ENCODE peak calls at places on chromosomes 2 and 18, in five cellular contexts. T is OCI-LY7, R is WTC11, M is right atrium auricular region, J is right lobe of liver. Y is an unnamed sample.

GRCh38 chr2:223800908-223801307 is 36.5 kb downstream of the AP1S3 start:
- DNase-seq in T (no peak), R (no peak), M (no peak), J (no peak), Y (no peak)

GRCh38 chr2:151946856-151947523 is 118.8 kb upstream of the ARL5A start:
- DNase-seq in T (peak; percentile 55), R (peak; percentile 62), M (no peak), J (no peak), Y (peak; percentile 40)

GRCh38 chr2:18118703-18119102 is 240.2 kb downstream of the KCNS3 start:
- DNase-seq in T (no peak), R (no peak), M (no peak), J (no peak), Y (no peak)

GRCh38 chr2:222451270-222451674 is 26.9 kb downstream of the SGPP2 start:
- DNase-seq in T (no peak), R (no peak), M (no peak), J (no peak), Y (no peak)

GRCh38 chr2:237706257-237706656 is 78.9 kb downstream of the LRRFIP1 start:
- DNase-seq in T (no peak), R (no peak), M (no peak), J (no peak), Y (no peak)

GRCh38 chr2:25076749-25077148 is 34.9 kb downstream of the EFR3B start:
- DNase-seq in T (no peak), R (no peak), M (no peak), J (no peak), Y (no peak)

GRCh38 chr2:41716497-41716896 is 331.3 kb upstream of the PKDCC start:
- DNase-seq in T (no peak), R (peak; percentile 18), M (no peak), J (no peak), Y (no peak)

GRCh38 chr2:106847366-106847765 is 38.6 kb downstream of the ST6GAL2 start:
- DNase-seq in T (no peak), R (no peak), M (no peak), J (no peak), Y (no peak)

GRCh38 chr2:186130678-186131511 is 355.2 kb upstream of the ZC3H15 start:
- DNase-seq in T (no peak), R (no peak), M (no peak), J (no peak), Y (no peak)

GRCh38 chr18:58385472-58385871 is 243.4 kb downstream of the ALPK2 start:
- DNase-seq in T (no peak), R (no peak), M (peak; percentile 50), J (no peak), Y (no peak)

DNA sequence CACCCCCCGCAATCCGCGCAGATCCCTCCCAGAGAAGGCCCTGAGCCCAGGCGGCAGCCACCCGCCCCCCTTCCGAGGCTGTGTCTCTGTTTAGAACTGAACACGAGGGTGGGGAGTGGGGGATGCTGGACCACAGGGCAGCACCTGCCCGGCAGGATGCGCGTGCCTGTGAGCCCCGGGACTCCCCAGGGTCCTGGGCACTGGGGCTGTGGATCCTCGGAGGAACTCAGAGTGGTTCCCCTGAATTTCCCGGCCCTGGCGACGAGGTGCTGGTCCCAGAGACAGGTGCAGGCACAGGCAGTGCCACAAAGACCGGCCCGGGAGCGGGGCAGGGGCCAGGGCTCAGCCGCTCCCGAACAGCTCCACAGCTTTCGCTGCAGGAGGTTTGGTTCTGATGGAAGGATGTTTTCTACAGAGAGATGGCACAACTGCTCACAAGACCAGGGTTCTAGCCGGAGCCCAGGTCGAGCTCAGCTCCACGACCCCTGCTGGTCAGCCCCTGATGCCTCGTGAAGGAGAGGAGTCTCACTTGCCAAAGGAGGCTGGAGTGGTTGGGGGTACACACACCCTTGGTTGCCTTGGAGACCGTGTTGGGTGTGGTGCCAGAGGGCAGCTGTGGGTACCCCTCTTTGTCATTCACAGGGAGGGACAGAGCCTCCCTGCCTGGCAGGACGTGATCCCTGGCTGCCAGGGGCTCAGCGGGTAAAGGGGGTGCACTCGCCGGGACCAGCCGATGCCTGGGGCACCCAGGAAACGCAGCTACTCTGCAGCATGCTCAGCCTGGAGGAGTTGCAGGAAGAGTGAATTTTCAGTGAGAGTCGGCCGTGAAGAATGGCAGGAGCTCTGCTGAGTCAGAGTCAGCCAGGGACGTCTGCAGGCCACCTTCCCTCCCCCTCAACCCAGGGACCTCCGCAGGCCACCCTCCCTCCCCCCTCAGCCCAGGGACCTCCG is 4.4 kb upstream of the NEU4 start:
- DNase-seq in T (peak; percentile 22), R (no peak), M (no peak), J (peak; percentile 20), Y (peak; percentile 21)
- TF ChIP-seq CTCF in T (peak; percentile 49), R (no peak), M (no peak), J (no peak), Y (no peak)

DNA sequence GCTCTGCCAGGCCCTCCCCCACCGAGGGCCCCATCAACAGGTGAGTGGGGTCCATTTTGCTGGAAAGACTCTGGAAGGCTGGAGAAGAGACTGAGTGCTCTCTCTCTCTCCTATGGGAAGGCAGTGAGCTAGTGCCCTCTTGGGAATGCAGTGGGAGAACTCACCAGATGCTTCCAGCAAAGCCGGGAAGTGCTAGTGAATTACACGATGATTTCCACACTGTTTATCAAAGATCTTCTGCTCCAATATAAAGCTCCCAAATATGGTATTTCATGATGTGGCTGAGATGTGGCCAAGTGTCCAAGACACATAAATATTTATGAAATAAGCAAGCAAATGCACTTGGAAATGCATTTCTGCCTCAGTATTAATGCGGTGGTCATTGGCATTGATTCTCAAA is 135.9 kb downstream of the VAPA start:
- DNase-seq in T (no peak), R (no peak), M (no peak), J (no peak), Y (no peak)
- TF ChIP-seq CTCF in T (no peak), R (no peak), M (no peak), J (no peak), Y (no peak)

GRCh38 chr2:111135910-111136297 is 15.2 kb downstream of the BCL2L11 start:
- DNase-seq in T (no peak), R (peak; percentile 55), M (no peak), J (no peak), Y (no peak)
- TF ChIP-seq CTCF in T (peak; percentile 36), R (no peak), M (no peak), J (peak; percentile 10), Y (no peak)

GRCh38 chr18:63155169-63155852 is 164.3 kb downstream of the BCL2 start:
- DNase-seq in T (peak; percentile 79), R (peak; percentile 92), M (no peak), J (peak; percentile 68), Y (peak; percentile 82)
- TF ChIP-seq CTCF in T (peak; percentile 77), R (peak; percentile 71), M (peak; percentile 76), J (peak; percentile 80), Y (peak; percentile 70)